ENCODE peak calls at places on chromosome 22, in eight cellular contexts. G is dorsolateral prefrontal cortex, T is IMR-90, K is AG10803, H is HepG2, F is foreskin fibroblast, J is sigmoid colon, U is coronary artery. S is an unnamed sample.

GRCh38 chr22:19042285-19043110 is 79.7 kb downstream of the DGCR2 start:
- DNase-seq in H (no peak), G (peak), F (no peak), T (no peak), J (peak), U (peak), K (no peak), S (no peak)

GRCh38 chr22:19819209-19819910 is 35.3 kb downstream of the GNB1L start:
- DNase-seq in F (no peak), T (no peak), H (no peak), J (peak), G (no peak), U (peak), K (no peak), S (no peak)

GRCh38 chr22:23353696-23354095 is 173.4 kb downstream of the BCR start:
- DNase-seq in J (no peak), K (no peak), U (no peak), T (no peak), F (no peak), G (no peak), H (no peak), S (no peak)

GRCh38 chr22:43883012-43883661 is 8.7 kb downstream of the PNPLA5 start:
- DNase-seq in K (peak), T (peak), H (peak), F (peak), U (no peak), G (peak), J (peak), S (no peak)

GRCh38 chr22:29788339-29789279 is 21.4 kb downstream of the UQCR10 start:
- DNase-seq in U (no peak), T (no peak), G (no peak), J (no peak), H (no peak), F (no peak), K (no peak), S (no peak)

GRCh38 chr22:19292262-19293230 is 1.0 kb upstream of the CLTCL1 start:
- DNase-seq in J (no peak), G (no peak), F (peak), H (no peak), T (no peak), U (peak), K (peak), S (peak)

GRCh38 chr22:35582861-35583670 is 34.1 kb downstream of the MB start:
- DNase-seq in F (peak), K (peak), J (peak), U (no peak), T (peak), G (peak), H (peak), S (no peak)

GRCh38 chr22:20011123-20011992 is 5.3 kb downstream of the ARVCF start:
- DNase-seq in G (no peak), H (no peak), T (no peak), U (no peak), F (no peak), K (no peak), J (no peak), S (no peak)

GRCh38 chr22:36155702-36156101 is 4.9 kb downstream of the APOL3 start:
- DNase-seq in G (no peak), F (peak), U (no peak), H (peak), K (peak), J (peak), T (no peak), S (peak)

GRCh38 chr22:30305519-30305905 is 16.2 kb upstream of the CASTOR1 start:
- DNase-seq in J (peak), K (no peak), H (no peak), F (no peak), T (no peak), G (no peak), U (no peak), S (peak)

GRCh38 chr22:23884133-23884532 is 10.1 kb upstream of the MIF start:
- DNase-seq in T (no peak), U (no peak), F (no peak), J (no peak), K (no peak), H (no peak), G (no peak), S (no peak)

GRCh38 chr22:24402460-24403192 is 24.8 kb upstream of the ADORA2A start:
- DNase-seq in F (peak), H (peak), G (no peak), U (peak), K (peak), T (peak), J (peak), S (peak)

GRCh38 chr22:33652596-33652995 is 267.7 kb downstream of the LARGE1 start:
- DNase-seq in F (no peak), U (no peak), G (no peak), H (peak), T (peak), J (no peak), K (no peak), S (no peak)

GRCh38 chr22:28604961-28605360 is 74.7 kb downstream of the TTC28 start:
- DNase-seq in F (no peak), J (no peak), G (no peak), H (no peak), T (peak), U (no peak), K (peak), S (no peak)

GRCh38 chr22:27242917-27243589 is 558.5 kb downstream of the MN1 start:
- DNase-seq in K (no peak), T (no peak), F (no peak), H (no peak), U (no peak), G (no peak), J (no peak), S (no peak)

GRCh38 chr22:26770624-26771023 is 113.2 kb downstream of the MIAT start:
- DNase-seq in G (no peak), J (no peak), T (peak), F (peak), U (no peak), H (no peak), K (peak), S (no peak)

GRCh38 chr22:39995346-39996252 is 845 bp downstream of the FAM83F start:
- DNase-seq in T (no peak), K (no peak), G (no peak), F (no peak), U (no peak), H (no peak), J (no peak), S (no peak)

GRCh38 chr22:22745225-22746060 is 101.0 kb downstream of the GGTLC2 start:
- DNase-seq in U (no peak), T (peak), H (peak), J (no peak), G (no peak), F (peak), K (peak), S (no peak)

GRCh38 chr22:22955276-22955798 is 67.7 kb downstream of the IGLL5 start:
- DNase-seq in F (no peak), J (no peak), H (no peak), U (no peak), G (no peak), K (no peak), T (no peak), S (no peak)

GRCh38 chr22:36160499-36160942 is at the start of gene APOL3:
- DNase-seq in F (peak), U (peak), H (no peak), K (peak), J (peak), G (no peak), T (peak), S (peak)

GRCh38 chr22:22386602-22387385 is 121.7 kb downstream of the ZNF280B start:
- DNase-seq in U (no peak), H (peak), J (no peak), T (no peak), K (no peak), F (no peak), G (no peak), S (no peak)

GRCh38 chr22:31943976-31944699 is at the start of gene YWHAH:
- DNase-seq in H (peak), U (peak), K (peak), F (peak), G (peak), J (peak), T (peak), S (peak)

GRCh38 chr22:31945478-31945815 is 1.1 kb downstream of the YWHAH start:
- DNase-seq in G (no peak), T (no peak), K (no peak), U (no peak), F (no peak), H (no peak), J (no peak), S (no peak)

GRCh38 chr22:31945971-31946680 is 1.8 kb downstream of the YWHAH start:
- DNase-seq in T (peak), F (peak), G (no peak), H (no peak), K (no peak), U (no peak), J (no peak), S (no peak)

GRCh38 chr22:31943206-31943975 is 944 bp upstream of the YWHAH start:
- DNase-seq in J (no peak), H (no peak), F (no peak), T (no peak), G (no peak), U (no peak), K (no peak), S (no peak)

DNA sequence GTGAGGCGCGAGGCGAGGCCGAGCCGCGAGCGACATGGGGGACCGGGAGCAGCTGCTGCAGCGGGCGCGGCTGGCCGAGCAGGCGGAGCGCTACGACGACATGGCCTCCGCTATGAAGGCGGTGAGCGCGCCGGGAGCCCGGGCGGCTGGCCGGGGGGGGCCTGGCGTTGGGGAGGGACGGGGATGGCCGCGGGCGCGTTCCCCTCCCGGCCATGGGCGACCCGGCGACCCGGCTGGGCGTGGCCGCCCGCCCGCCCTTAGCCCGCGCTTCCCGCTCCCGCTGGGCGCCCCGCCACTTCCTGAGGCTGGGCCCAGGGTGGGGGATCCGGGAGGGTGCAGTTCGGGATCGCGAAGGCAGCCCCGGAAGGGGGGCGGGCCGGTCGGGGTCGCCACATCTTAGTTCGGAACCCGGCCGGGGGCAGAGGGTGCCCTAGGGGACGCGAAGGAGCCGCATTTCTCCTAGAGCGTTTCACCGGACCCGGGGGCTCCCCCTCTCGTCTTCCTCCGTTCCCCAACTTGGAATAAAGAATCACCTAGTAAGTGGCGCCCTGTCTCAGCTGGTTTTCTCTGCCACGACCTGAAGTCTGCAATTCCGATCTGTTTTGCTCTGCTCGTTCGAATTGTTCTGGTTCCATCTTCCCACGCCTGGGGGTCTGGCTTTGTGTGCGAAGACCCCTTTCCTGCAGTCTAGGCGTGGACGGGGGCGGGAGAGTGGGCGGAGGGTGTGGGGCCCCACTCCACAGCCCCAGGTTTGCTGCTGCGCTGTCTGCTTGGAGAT is 554 bp downstream of the YWHAH start:
- DNase-seq in K (no peak), H (no peak), J (peak), F (no peak), G (no peak), U (peak), T (no peak), S (no peak)
- TF ChIP-seq CTCF in K (peak), H (peak), J (no peak), F (no peak), G (no peak), U (no peak), T (peak), S (no peak)

GRCh38 chr22:41840216-41840615 is 7.3 kb downstream of the SREBF2 start:
- DNase-seq in J (no peak), U (no peak), K (no peak), H (no peak), T (no peak), G (no peak), F (no peak), S (no peak)
- H3K4me3 ChIP-seq in J (no peak), U (no peak), K (no peak), H (no peak), T (no peak), G (no peak), F (no peak), S (no peak)

DNA sequence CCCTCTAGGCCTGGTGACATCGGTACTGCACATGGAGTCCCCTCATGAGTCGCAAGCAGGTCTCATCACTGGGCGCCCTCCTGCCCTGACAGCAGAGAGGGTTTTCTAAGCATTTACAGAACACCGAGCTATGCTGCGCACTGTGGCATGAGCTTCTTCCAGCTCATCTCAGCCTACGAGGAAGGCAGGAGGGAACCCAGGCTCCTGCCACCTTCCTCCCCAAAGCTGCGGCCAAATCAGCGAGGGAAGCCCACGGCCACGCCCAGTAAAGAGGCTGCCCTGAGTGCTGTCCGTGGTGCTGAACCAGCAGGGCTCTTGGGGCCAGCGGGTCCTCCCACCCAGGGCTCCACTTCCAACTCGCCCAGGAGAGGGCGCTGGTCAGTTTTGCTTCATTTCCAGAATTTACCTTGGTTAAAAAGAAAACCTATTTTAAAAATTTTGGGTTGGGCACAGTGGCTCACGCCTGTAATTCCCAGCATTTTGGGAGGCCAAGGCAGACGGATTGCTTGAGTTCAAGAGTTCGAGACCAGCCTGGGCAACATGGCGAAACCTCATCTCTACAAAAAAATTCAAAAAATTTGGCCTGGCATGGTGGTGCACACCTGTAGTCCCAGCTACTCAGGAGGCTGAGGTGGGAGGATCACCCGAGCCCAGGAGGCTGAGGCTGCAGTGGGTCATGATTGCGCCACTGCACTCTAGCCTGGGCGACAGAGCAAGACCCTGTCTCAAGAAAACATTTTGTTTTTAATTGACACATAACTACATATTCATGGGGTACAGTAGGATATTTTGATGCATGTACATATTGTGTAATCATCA is 34.2 kb downstream of the PHF21B start:
- DNase-seq in U (no peak), H (peak), J (peak), K (peak), F (peak), T (peak), G (peak), S (no peak)
- TF ChIP-seq CTCF in U (no peak), H (peak), J (peak), K (peak), F (peak), T (peak), G (peak), S (no peak)

GRCh38 chr22:45508814-45509213 is 6.1 kb downstream of the FBLN1 start:
- DNase-seq in G (no peak), T (no peak), U (no peak), K (no peak), F (no peak), J (no peak), H (no peak), S (no peak)

GRCh38 chr22:45507798-45508197 is 5.1 kb downstream of the FBLN1 start:
- DNase-seq in J (no peak), U (no peak), K (no peak), T (no peak), G (no peak), F (no peak), H (no peak), S (no peak)

GRCh38 chr22:45504703-45505341 is 2.1 kb downstream of the FBLN1 start:
- DNase-seq in U (no peak), F (peak), G (no peak), H (no peak), J (no peak), T (peak), K (peak), S (no peak)

GRCh38 chr22:45505991-45506743 is 3.5 kb downstream of the FBLN1 start:
- DNase-seq in J (no peak), T (no peak), G (no peak), H (no peak), K (no peak), U (no peak), F (no peak), S (no peak)

DNA sequence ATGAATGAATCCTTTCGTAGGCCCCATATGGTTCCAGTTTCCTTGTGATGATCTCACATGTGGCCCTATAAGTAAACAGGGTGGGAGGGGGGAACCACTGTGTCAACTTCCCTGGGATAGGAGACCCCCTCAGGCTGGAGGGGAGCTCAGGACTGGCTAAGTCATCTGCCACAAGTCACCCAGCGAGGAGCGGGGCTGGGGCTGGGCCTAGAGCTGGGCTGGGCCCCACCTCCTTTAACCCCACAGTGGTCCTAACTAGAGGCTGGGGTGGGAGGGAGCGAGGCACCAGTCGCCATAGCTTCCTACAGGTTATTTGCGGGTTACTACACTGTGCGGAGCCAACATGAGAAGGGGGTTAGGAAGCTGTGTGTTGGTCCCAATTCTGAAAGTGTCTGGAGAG is 4.3 kb downstream of the FBLN1 start:
- DNase-seq in T (no peak), U (no peak), J (no peak), K (no peak), H (no peak), F (peak), G (no peak), S (no peak)
- H3K4me3 ChIP-seq in T (no peak), U (peak), J (no peak), K (no peak), H (no peak), F (peak), G (no peak), S (no peak)

DNA sequence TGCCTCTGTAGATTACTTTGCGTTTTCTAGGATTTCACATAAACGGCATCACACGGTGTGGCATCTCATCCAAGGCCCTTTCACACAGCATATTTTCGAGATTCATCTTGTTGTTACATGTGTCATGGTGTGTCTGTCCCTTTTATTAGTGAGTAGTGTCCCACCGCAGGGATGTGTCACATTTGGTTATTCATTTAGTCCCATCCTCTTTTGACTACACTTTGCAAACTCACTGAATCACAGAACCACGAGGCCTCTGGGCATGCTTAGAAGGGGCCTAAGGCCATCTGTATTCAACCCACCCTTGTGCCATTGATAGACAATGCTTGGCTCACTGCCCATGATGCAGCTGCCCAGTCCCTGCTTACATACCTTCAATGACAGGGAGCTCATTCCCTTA is 4.2 kb upstream of the RAC2 start:
- DNase-seq in T (no peak), G (no peak), J (no peak), U (no peak), K (no peak), H (no peak), F (no peak), S (no peak)
- TF ChIP-seq CTCF in T (no peak), G (no peak), J (no peak), U (no peak), K (no peak), H (no peak), F (no peak), S (no peak)

DNA sequence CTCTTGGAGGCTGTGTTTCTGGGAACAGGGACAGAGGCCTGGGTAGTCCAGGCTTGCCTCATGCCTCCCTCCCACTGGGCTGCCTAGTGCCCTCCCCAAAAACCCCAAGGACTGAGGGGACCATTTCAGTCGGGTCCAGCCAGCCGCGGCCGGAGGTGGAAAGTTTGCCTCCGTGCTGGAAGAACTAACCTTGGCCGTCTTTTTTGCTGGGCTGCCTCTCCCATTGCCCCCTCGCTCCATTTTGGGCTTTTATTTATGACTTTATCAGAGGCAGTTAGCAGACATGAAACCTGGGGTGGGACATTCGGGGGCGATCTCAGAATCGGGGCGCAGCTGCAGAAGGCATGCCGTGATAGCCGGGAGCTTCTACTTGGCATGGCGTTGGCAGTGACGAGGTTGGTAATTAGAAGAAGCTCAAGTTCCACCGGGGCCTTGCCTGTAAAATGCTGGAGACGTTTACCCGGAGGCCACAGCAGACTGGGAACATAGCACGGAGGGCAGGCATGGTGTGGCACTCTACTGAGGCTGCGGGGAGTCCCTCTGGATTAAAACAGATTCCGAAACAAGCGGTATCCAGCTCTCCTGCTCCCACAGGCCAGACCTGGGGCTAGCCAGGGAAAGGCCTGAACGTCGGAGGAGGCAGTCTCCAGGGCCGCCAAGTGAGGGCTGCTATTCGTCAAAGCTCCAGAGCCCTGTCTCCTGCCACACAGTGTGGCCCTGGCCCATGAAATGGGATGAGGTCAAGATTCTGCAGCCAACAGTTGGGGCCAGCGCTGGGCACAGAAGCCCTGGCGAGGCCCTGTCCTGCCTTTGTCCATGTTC is 76.4 kb upstream of the PPARA start:
- DNase-seq in K (no peak), U (peak), J (peak), H (no peak), G (peak), F (peak), T (peak), S (no peak)
- H3K4me3 ChIP-seq in K (peak), U (peak), J (peak), H (no peak), G (peak), F (peak), T (peak), S (peak)

DNA sequence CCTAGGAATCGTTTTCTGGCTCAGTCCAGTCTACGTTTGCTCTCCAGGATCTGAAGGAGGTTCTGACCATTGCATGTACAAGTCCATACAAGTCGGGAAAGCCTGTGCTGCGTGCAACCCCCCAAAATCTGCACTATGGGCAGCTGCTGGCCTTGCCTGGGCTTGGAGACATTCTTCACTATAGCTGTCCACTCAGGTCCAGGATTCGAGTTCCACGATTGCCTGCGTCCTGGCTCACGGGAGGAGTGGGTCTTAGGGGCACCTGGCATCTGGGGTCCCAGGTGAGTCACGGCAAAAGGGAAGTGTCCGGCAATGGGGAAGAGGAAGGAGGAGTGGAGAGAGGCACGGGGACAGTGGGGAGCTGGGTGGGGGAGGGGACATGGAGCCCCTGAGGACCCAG is 563.0 kb downstream of the BRD1 start:
- DNase-seq in T (no peak), H (no peak), F (no peak), K (no peak), U (peak), G (no peak), J (no peak), S (no peak)
- TF ChIP-seq CTCF in T (no peak), H (no peak), F (no peak), K (no peak), U (no peak), G (no peak), J (no peak), S (no peak)

S was measured in gastrocnemius medialis.